ENCODE peak calls at places on chromosomes 4 and X, in nine cellular contexts. Y is A549; A is CD8-positive, alpha-beta T cell; L is HL-60; Z is caudate nucleus; K is brain microvascular endothelial cell; T is effector memory CD4-positive, alpha-beta T cell; O is PC-3; F is small intestine. P is an unnamed sample.

GRCh38 chr4:99485212-99485611 is 25.6 kb upstream of the C4orf17 start:
- DNase-seq in Y (no peak), A (no peak), T (no peak), Z (no peak), K (no peak), F (no peak), O (no peak), L (no peak), P (no peak)

GRCh38 chrX:54479471-54480122 is 16.4 kb downstream of the FGD1 start:
- DNase-seq in T (no peak), Y (no peak), L (no peak), Z (no peak), A (no peak), K (no peak), O (no peak), F (no peak), P (no peak)

GRCh38 chrX:65451663-65452062 is 82.9 kb downstream of the LAS1L start:
- DNase-seq in A (no peak), O (peak; percentile 53), Z (no peak), F (peak; percentile 27), Y (peak; percentile 35), K (peak; percentile 48), L (peak; percentile 30), T (no peak), P (no peak)

GRCh38 chr4:143441678-143442077 is 71.8 kb upstream of the SMARCA5 start:
- DNase-seq in K (no peak), Y (peak; percentile 0), O (no peak), F (peak; percentile 11), L (no peak), A (no peak), T (no peak), Z (peak; percentile 24), P (no peak)

GRCh38 chr4:139154538-139154937 is 22.5 kb downstream of the ELF2 start:
- DNase-seq in T (no peak), Z (no peak), O (no peak), F (peak; percentile 13), Y (no peak), A (no peak), K (no peak), L (no peak), P (no peak)

GRCh38 chrX:128769511-128769910 is 717.3 kb upstream of the ACTRT1 start:
- DNase-seq in F (no peak), T (no peak), O (peak; percentile 22), A (no peak), Z (no peak), Y (no peak), K (no peak), L (no peak), P (no peak)

GRCh38 chr4:54961357-54961975 is 163.9 kb downstream of the KDR start:
- DNase-seq in F (no peak), K (peak; percentile 48), Z (no peak), Y (peak; percentile 4), A (no peak), T (no peak), O (peak; percentile 66), L (peak; percentile 14), P (no peak)

GRCh38 chrX:152259150-152259549 is 120.8 kb upstream of the MAGEA10 start:
- DNase-seq in A (no peak), Z (no peak), F (no peak), Y (no peak), L (no peak), K (no peak), O (no peak), T (no peak), P (no peak)

GRCh38 chr4:140556372-140557085 is 12.2 kb downstream of the UCP1 start:
- DNase-seq in Z (no peak), A (no peak), Y (no peak), K (no peak), L (no peak), F (no peak), O (no peak), T (no peak), P (no peak)

GRCh38 chr4:89111833-89112563 is 665 bp downstream of the TIGD2 start:
- DNase-seq in K (peak; percentile 86), F (peak; percentile 82), Z (no peak), A (no peak), L (peak; percentile 11), T (no peak), O (peak; percentile 73), Y (peak; percentile 69), P (no peak)

GRCh38 chrX:69309074-69309792 is 144.0 kb upstream of the PJA1 start:
- DNase-seq in Y (no peak), A (no peak), O (no peak), K (no peak), F (no peak), T (no peak), L (no peak), Z (no peak), P (no peak)

GRCh38 chrX:69305333-69306062 is 140.2 kb upstream of the PJA1 start:
- DNase-seq in Y (no peak), O (no peak), Z (peak; percentile 26), L (no peak), A (no peak), F (no peak), K (no peak), T (no peak), P (no peak)

GRCh38 chrX:69307736-69308135 is 142.5 kb upstream of the PJA1 start:
- DNase-seq in T (no peak), Y (no peak), K (no peak), O (no peak), F (no peak), L (no peak), A (no peak), Z (no peak), P (no peak)

GRCh38 chrX:69307029-69307428 is 141.8 kb upstream of the PJA1 start:
- DNase-seq in K (no peak), A (no peak), F (no peak), Z (no peak), L (no peak), T (no peak), O (no peak), Y (no peak), P (no peak)

DNA sequence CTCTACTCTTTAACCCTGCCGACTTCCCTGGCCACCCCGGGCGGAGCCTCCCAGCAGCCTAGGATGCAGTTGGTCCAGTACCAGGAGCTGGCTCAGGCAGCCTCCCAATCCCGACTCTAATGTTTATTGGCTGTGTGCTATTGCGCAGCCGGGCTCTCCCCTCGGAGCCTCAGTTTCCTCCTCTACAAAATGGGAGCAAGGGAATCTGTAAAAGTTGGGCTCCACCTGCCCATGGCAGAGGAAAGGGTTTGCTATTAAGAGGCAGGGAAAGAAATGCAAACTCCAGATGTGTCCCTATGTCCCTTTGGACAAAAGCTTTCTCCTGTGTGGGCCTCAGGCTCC is 140.8 kb upstream of the PJA1 start:
- DNase-seq in O (no peak), L (no peak), Y (no peak), T (no peak), A (no peak), K (no peak), F (no peak), Z (no peak), P (no peak)
- H3K27ac ChIP-seq in O (no peak overlapping the region), L (no peak overlapping the region), Y (no peak overlapping the region), T (no peak overlapping the region), A (no peak overlapping the region), K (no peak overlapping the region), F (no peak overlapping the region), Z (no peak overlapping the region), P (no peak overlapping the region)

GRCh38 chr4:39522068-39522467 is 5.2 kb downstream of the UGDH start:
- DNase-seq in Z (no peak), F (no peak), O (no peak), Y (no peak), T (no peak), L (no peak), A (no peak), K (no peak), P (no peak)

GRCh38 chr4:39518484-39518883 is 8.8 kb downstream of the UGDH start:
- DNase-seq in Y (no peak), F (no peak), O (no peak), T (no peak), K (no peak), Z (no peak), A (no peak), L (no peak), P (no peak)

GRCh38 chr4:39516407-39516966 is 10.8 kb downstream of the UGDH start:
- DNase-seq in Z (no peak), F (no peak), Y (no peak), L (no peak), A (no peak), T (no peak), O (no peak), K (no peak), P (no peak)

GRCh38 chr4:39524420-39524957 is 2.8 kb downstream of the UGDH start:
- DNase-seq in T (no peak), F (no peak), A (no peak), K (no peak), L (no peak), O (no peak), Y (no peak), Z (no peak), P (no peak)

DNA sequence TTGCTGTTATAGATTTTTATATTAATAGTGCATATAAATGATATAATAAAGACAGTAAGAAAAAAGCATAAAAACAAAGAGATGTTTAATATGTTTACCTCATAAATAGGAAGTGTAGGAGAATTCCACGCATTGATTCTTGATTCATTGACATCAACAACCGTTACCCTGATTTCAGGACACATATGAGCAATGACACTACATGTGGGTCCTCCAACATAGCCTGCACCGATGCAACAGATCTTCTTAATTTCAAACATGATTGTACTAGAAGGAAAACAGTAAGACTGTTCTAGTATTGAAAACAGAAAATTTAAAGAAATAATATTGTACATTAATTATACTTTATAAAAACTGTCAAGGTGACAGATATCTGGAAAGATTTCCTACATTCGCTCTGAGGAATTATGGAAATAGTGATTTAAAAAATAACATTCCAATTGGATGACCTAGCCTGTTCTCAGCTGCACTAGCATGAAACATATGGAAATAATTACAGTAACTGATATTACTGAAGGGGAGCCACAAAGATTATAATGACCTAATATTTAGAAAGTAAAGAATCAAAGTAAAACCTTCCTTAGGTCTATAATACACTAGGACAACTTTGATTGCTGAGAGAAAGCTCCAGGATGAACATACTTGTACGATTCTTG is 5.9 kb downstream of the UGDH start:
- DNase-seq in Z (no peak), T (no peak), F (no peak), Y (no peak), O (peak; percentile 6), A (no peak), L (no peak), K (no peak), P (no peak)
- H3K27ac ChIP-seq in Z (no peak overlapping the region), T (no peak overlapping the region), F (no peak overlapping the region), Y (peak overlapping the region; percentile 96), O (no peak overlapping the region), A (no peak overlapping the region), L (no peak overlapping the region), K (peak overlapping the region; percentile 72), P (no peak overlapping the region)

DNA sequence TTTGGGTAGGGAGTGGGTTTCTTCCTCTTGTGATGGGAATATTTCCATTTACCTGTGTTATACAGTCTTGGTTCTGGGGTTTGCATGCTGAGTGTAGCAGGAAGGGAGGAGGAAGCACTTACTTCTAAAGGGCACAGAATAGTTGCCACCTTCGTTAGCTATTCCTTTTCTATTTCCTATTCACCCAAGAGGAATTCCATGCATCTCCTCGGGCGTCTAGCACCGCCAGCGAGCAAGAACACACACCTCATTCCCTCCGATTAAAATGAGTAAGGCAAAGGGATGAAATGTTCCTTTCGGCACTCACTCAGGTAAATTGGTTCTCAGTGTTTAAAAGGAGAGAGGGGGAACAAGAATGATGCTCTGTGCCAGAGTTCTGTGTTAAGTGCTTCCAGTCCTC is 351.3 kb downstream of the PTTG2 start:
- DNase-seq in F (no peak), A (no peak), T (no peak), O (no peak), Y (no peak), L (no peak), Z (no peak), K (no peak), P (no peak)
- H3K27ac ChIP-seq in F (no peak overlapping the region), A (no peak overlapping the region), T (no peak overlapping the region), O (no peak overlapping the region), Y (no peak overlapping the region), L (no peak overlapping the region), Z (no peak overlapping the region), K (no peak overlapping the region), P (no peak overlapping the region)

GRCh38 chr4:156939151-156939550 is 32.4 kb downstream of the PDGFC start:
- DNase-seq in L (no peak), Z (no peak), O (no peak), A (no peak), K (no peak), Y (no peak), T (no peak), F (no peak), P (no peak)
- H3K27ac ChIP-seq in L (no peak overlapping the region), Z (no peak overlapping the region), O (no peak overlapping the region), A (no peak overlapping the region), K (peak overlapping the region; percentile 21), Y (no peak overlapping the region), T (no peak overlapping the region), F (no peak overlapping the region), P (no peak overlapping the region)